ENCODE peak calls at places on chromosomes 3 and 15, in six cellular contexts. T is SJSA1, Z is progenitor cell of endocrine pancreas, N is NCI-H1694, K is NCI-H1092, O is EL. I is an unnamed sample.

GRCh38 chr3:69806735-69807438 is 67.6 kb downstream of the MITF start:
- DNase-seq in T (peak; percentile 92), Z (no peak), N (no peak), K (no peak), O (peak; percentile 83), I (no peak)

GRCh38 chr3:175258763-175259162 is 399.6 kb downstream of the NAALADL2 start:
- DNase-seq in T (peak; percentile 9), Z (no peak), N (no peak), K (no peak), O (peak; percentile 20), I (no peak)

GRCh38 chr15:66700412-66700801 is 1.6 kb upstream of the SMAD6 start:
- DNase-seq in T (no peak), Z (no peak), N (no peak), K (no peak), O (no peak), I (no peak)

GRCh38 chr15:20351448-20351961 is 190.1 kb downstream of the GOLGA6L6 start:
- DNase-seq in T (no peak), Z (no peak), N (no peak), K (no peak), O (no peak), I (no peak)

GRCh38 chr3:16369885-16370284 is 104.9 kb downstream of the OXNAD1 start:
- DNase-seq in T (peak; percentile 88), Z (no peak), N (no peak), K (no peak), O (no peak), I (no peak)

GRCh38 chr3:179811321-179812095 is 158.7 kb downstream of the USP13 start:
- DNase-seq in T (peak; percentile 31), Z (peak; percentile 15), N (peak; percentile 46), K (peak; percentile 45), O (peak; percentile 78), I (peak; percentile 55)

GRCh38 chr3:131242201-131242600 is 139.4 kb upstream of the NUDT16 start:
- DNase-seq in T (no peak), Z (no peak), N (no peak), K (no peak), O (no peak), I (no peak)

GRCh38 chr15:39051931-39052705 is 487.5 kb upstream of the RASGRP1 start:
- DNase-seq in T (no peak), Z (no peak), N (peak; percentile 93), K (no peak), O (no peak), I (no peak)

GRCh38 chr3:159948423-159949140 is 40.1 kb upstream of the IL12A start:
- DNase-seq in T (no peak), Z (no peak), N (no peak), K (no peak), O (peak; percentile 79), I (no peak)

GRCh38 chr15:85533949-85534543 is 153.6 kb downstream of the AKAP13 start:
- DNase-seq in T (no peak), Z (no peak), N (no peak), K (no peak), O (no peak), I (no peak)

GRCh38 chr15:85430406-85431204 is 50.2 kb downstream of the AKAP13 start:
- DNase-seq in T (no peak), Z (no peak), N (no peak), K (no peak), O (no peak), I (no peak)